ENCODE peak calls at places on chromosomes 16 and 17, in nine cellular contexts. M, J, I, S, Z, Y, W, P and G are unnamed samples. For H3K36me3, the result is how much of the 10 kb centered on the place peaks cover.

GRCh38 chr16:85202631-85203461 is 90.6 kb upstream of the CIBAR2 start:
- DNase-seq in Z (no peak), I (no peak), S (peak), P (no peak), J (peak), M (peak), W (peak), Y (peak), G (peak)

GRCh38 chr16:20409398-20410152 is at the start of gene ACSM5:
- DNase-seq in S (no peak), Z (no peak), W (no peak), Y (peak), J (no peak), P (no peak), I (no peak), M (peak), G (no peak)

GRCh38 chr17:2901582-2901981 is 105.3 kb downstream of the RAP1GAP2 start:
- DNase-seq in M (peak), Y (peak), J (no peak), S (no peak), Z (no peak), W (peak), P (no peak), I (no peak), G (no peak)

GRCh38 chr16:2663553-2664521 is 18.5 kb upstream of the KCTD5 start:
- DNase-seq in Y (peak), J (no peak), Z (no peak), W (no peak), S (no peak), P (no peak), I (no peak), M (no peak), G (no peak)

GRCh38 chr16:46961373-46962353 is 11.8 kb downstream of the DNAJA2 start:
- DNase-seq in Y (no peak), M (no peak), P (peak), Z (no peak), J (no peak), S (no peak), I (no peak), W (no peak), G (no peak)

GRCh38 chr16:54459509-54460235 is 173.1 kb upstream of the IRX3 start:
- DNase-seq in S (no peak), M (no peak), Z (no peak), J (no peak), Y (no peak), P (no peak), W (no peak), I (no peak), G (no peak)

GRCh38 chr16:83418565-83418964 is 389.2 kb upstream of the HSBP1 start:
- DNase-seq in P (no peak), Z (no peak), W (no peak), J (no peak), S (no peak), Y (no peak), M (no peak), I (no peak), G (no peak)

GRCh38 chr17:41324180-41325075 is 8.9 kb upstream of the KRTAP17-1 start:
- DNase-seq in Y (peak), W (no peak), Z (no peak), P (no peak), J (peak), S (no peak), I (peak), M (no peak), G (no peak)

GRCh38 chr16:10385725-10386516 is at the start of gene ATF7IP2:
- DNase-seq in S (peak), Y (peak), J (peak), W (peak), P (peak), M (peak), I (peak), Z (peak), G (no peak)

GRCh38 chr16:80940069-80940856 is 66.4 kb downstream of the CMC2 start:
- DNase-seq in Z (no peak), J (no peak), P (no peak), W (no peak), S (no peak), I (no peak), Y (no peak), M (no peak), G (no peak)

GRCh38 chr17:57419940-57420522 is 163.7 kb downstream of the MSI2 start:
- DNase-seq in P (no peak), J (no peak), I (no peak), M (no peak), Y (no peak), Z (no peak), W (no peak), S (no peak), G (no peak)

GRCh38 chr17:82330322-82331239 is 3.0 kb downstream of the SECTM1 start:
- DNase-seq in S (peak), Z (peak), J (no peak), M (no peak), Y (peak), W (peak), I (no peak), P (no peak), G (peak)

GRCh38 chr17:8290043-8290442 is 1.6 kb downstream of the RANGRF start:
- DNase-seq in J (no peak), W (no peak), Y (no peak), I (no peak), P (no peak), Z (no peak), S (no peak), M (no peak), G (no peak)

GRCh38 chr17:78839173-78839761 is 1.3 kb downstream of the USP36 start:
- DNase-seq in J (no peak), Y (no peak), S (no peak), W (no peak), Z (peak), M (no peak), P (peak), I (no peak), G (no peak)

GRCh38 chr17:78839762-78840529 is 668 bp downstream of the USP36 start:
- DNase-seq in J (peak), M (no peak), Z (peak), I (no peak), W (peak), P (peak), Y (peak), S (peak), G (no peak)

GRCh38 chr17:78836420-78837021 is 4.1 kb downstream of the USP36 start:
- DNase-seq in J (no peak), P (no peak), Y (no peak), M (no peak), I (no peak), Z (no peak), S (no peak), W (peak), G (no peak)

GRCh38 chr17:78840530-78840779 is 159 bp downstream of the USP36 start:
- DNase-seq in M (no peak), Y (no peak), Z (no peak), P (no peak), W (no peak), J (no peak), I (no peak), S (no peak), G (no peak)

DNA sequence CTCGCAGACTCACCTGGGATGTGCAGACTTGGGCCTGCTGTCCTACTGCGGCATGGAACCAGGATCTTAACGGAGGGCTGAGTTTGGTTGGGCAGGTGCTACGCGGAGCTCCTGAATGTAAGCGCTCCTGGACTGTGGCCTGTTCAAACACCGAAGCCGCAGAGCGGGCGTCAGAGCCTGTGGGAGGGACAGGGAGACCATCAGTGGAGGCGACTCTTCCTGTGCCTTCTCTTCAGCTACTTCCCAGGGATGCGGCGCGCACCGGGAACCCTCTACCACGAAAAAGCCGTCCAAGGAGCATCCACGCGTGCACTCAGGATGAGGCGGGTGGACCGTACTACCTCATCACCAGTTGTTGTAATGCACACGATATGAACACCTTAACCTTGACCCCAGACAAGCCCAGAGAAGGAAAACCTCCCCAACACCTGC is 2.0 kb downstream of the USP36 start:
- DNase-seq in P (no peak), I (no peak), M (no peak), W (no peak), Y (peak), S (peak), Z (no peak), J (no peak), G (no peak)
- H3K4me3 ChIP-seq in P (peak), I (peak), M (no peak), W (no peak), Y (no peak), S (peak), Z (no peak), J (no peak), G (no peak)

DNA sequence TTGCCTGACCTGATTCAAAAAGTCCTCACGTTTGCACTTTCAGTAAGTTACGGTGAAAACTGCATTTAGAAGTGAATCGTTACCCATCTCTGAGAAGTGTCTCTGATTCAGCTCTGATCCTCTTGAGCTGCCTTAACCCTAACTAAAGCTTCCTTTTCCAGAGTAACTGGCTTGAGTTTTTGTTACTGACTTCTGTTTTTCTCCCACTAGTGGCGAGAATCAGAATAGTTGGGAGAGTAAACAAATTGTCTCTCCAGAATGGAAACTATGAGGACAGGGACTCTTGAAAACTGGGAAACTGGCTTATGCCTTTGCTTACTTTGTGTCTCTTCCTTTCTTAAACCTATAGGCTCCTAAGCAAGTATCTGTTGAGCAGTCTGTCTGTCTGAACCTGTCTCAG is 31.3 kb upstream of the KPNB1 start:
- DNase-seq in Z (peak), Y (no peak), S (no peak), I (peak), M (no peak), P (no peak), J (peak), W (no peak), G (no peak)
- H3K36me3 ChIP-seq in Z (under half), Y (under half), S (half or more), I (under half), M (half or more), P (under half), J (under half), W (half or more), G (half or more)

GRCh38 chr17:19238167-19238505 is 970 bp downstream of the EPN2 start:
- DNase-seq in W (peak), I (no peak), Y (peak), M (peak), Z (peak), S (peak), J (peak), P (no peak), G (peak)
- H3K4me3 ChIP-seq in W (peak), I (peak), Y (peak), M (peak), Z (peak), S (peak), J (peak), P (peak), G (peak)

DNA sequence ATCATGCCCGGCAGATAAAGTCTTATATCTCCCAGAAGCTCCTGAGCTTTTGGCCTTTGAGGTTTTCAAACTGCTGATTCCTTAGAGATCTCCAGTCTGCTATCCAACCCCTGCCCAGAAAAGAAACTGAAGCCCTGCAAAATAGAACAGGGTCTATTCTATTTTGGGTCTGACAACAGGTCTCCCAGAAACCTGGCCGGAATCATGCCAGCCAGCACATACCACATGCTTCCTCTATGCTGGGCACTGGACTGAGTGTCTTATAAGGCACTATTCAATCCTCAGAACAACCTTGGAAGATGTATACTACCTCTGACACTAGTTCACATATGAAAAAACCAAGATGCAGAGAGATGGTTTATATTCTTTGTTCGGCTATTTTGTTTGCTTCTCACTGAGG is 21.3 kb upstream of the GFOD2 start:
- DNase-seq in J (no peak), W (no peak), I (no peak), S (no peak), Y (no peak), M (no peak), P (no peak), Z (no peak), G (no peak)
- H3K36me3 ChIP-seq in J (under half), W (under half), I (under half), S (half or more), Y (under half), M (half or more), P (under half), Z (under half), G (half or more)

GRCh38 chr17:11853321-11854151 is 143.7 kb downstream of the ZNF18 start:
- DNase-seq in S (no peak), W (no peak), I (no peak), Z (no peak), P (no peak), J (no peak), M (no peak), Y (no peak), G (no peak)
- H3K4me3 ChIP-seq in S (no peak), W (no peak), I (no peak), Z (no peak), P (no peak), J (no peak), M (no peak), Y (no peak), G (no peak)

GRCh38 chr16:21964353-21964752 is 11.2 kb downstream of the UQCRC2 start:
- DNase-seq in S (no peak), J (no peak), Z (no peak), Y (no peak), P (no peak), W (no peak), M (no peak), I (no peak), G (no peak)
- H3K36me3 ChIP-seq in S (half or more), J (under half), Z (under half), Y (under half), P (half or more), W (half or more), M (half or more), I (half or more), G (half or more)